ENCODE peak calls at places on chromosomes 7 and 10, in eight cellular contexts. One of them, this sample, is unnamed.
A peak's percentile ranks its signal among the peaks of the same experiment; 100 is the strongest.

GRCh38 chr7:156074084-156074483 is 261.8 kb upstream of the SHH start:
- DNase-seq in uterus: no peak
- DNase-seq in IMR-90: no peak
- DNase-seq in tibial artery: no peak
- DNase-seq in mesendoderm: no peak
- DNase-seq in fibroblast of lung: no peak
- DNase-seq in PC-9: no peak
- DNase-seq in HepG2: no peak
- DNase-seq in this sample: no peak

GRCh38 chr10:43284341-43284910 is 17.6 kb upstream of the RASGEF1A start:
- DNase-seq in mesendoderm: peak; percentile 77
- DNase-seq in tibial artery: no peak
- DNase-seq in HepG2: no peak
- DNase-seq in IMR-90: no peak
- DNase-seq in fibroblast of lung: no peak
- DNase-seq in uterus: no peak
- DNase-seq in PC-9: peak; percentile 46
- DNase-seq in this sample: no peak

GRCh38 chr10:93718937-93719725 is 16.7 kb upstream of the FRA10AC1 start:
- DNase-seq in PC-9: no peak
- DNase-seq in HepG2: no peak
- DNase-seq in uterus: no peak
- DNase-seq in IMR-90: no peak
- DNase-seq in fibroblast of lung: no peak
- DNase-seq in mesendoderm: peak; percentile 19
- DNase-seq in tibial artery: no peak
- DNase-seq in this sample: no peak

GRCh38 chr7:17406756-17407155 is 108.3 kb downstream of the AHR start:
- DNase-seq in uterus: no peak
- DNase-seq in mesendoderm: no peak
- DNase-seq in IMR-90: peak; percentile 22
- DNase-seq in fibroblast of lung: peak; percentile 42
- DNase-seq in tibial artery: no peak
- DNase-seq in PC-9: no peak
- DNase-seq in HepG2: no peak
- DNase-seq in this sample: no peak

GRCh38 chr10:96789571-96790108 is 42.5 kb upstream of the LCOR start:
- DNase-seq in mesendoderm: peak; percentile 55
- DNase-seq in HepG2: no peak
- DNase-seq in fibroblast of lung: no peak
- DNase-seq in tibial artery: no peak
- DNase-seq in PC-9: no peak
- DNase-seq in uterus: no peak
- DNase-seq in IMR-90: no peak
- DNase-seq in this sample: no peak

GRCh38 chr10:75352650-75353049 is 48.9 kb downstream of the ZNF503 start:
- DNase-seq in PC-9: no peak
- DNase-seq in uterus: no peak
- DNase-seq in tibial artery: no peak
- DNase-seq in mesendoderm: no peak
- DNase-seq in IMR-90: peak; percentile 41
- DNase-seq in HepG2: peak; percentile 47
- DNase-seq in fibroblast of lung: peak; percentile 26
- DNase-seq in this sample: no peak

GRCh38 chr7:24025094-24025493 is 258.9 kb upstream of the NPY start:
- DNase-seq in fibroblast of lung: peak; percentile 44
- DNase-seq in PC-9: no peak
- DNase-seq in IMR-90: peak; percentile 8
- DNase-seq in uterus: no peak
- DNase-seq in mesendoderm: peak; percentile 29
- DNase-seq in tibial artery: no peak
- DNase-seq in HepG2: no peak
- DNase-seq in this sample: no peak

GRCh38 chr7:148715027-148715426 is 16.3 kb downstream of the CUL1 start:
- DNase-seq in mesendoderm: no peak
- DNase-seq in IMR-90: no peak
- DNase-seq in uterus: no peak
- DNase-seq in fibroblast of lung: no peak
- DNase-seq in PC-9: no peak
- DNase-seq in tibial artery: no peak
- DNase-seq in HepG2: no peak
- DNase-seq in this sample: no peak

GRCh38 chr10:4407783-4408182 is 418.2 kb upstream of the AKR1E2 start:
- DNase-seq in IMR-90: peak; percentile 85
- DNase-seq in fibroblast of lung: peak; percentile 50
- DNase-seq in PC-9: no peak
- DNase-seq in HepG2: no peak
- DNase-seq in tibial artery: no peak
- DNase-seq in mesendoderm: peak; percentile 11
- DNase-seq in uterus: no peak
- DNase-seq in this sample: no peak

GRCh38 chr7:99008181-99008631 is 129.9 kb downstream of the TRRAP start:
- DNase-seq in fibroblast of lung: no peak
- DNase-seq in mesendoderm: no peak
- DNase-seq in HepG2: no peak
- DNase-seq in PC-9: no peak
- DNase-seq in IMR-90: no peak
- DNase-seq in tibial artery: peak; percentile 55
- DNase-seq in uterus: no peak
- DNase-seq in this sample: no peak

GRCh38 chr10:28432210-28432676 is 100.7 kb upstream of the WAC start:
- DNase-seq in tibial artery: peak; percentile 70
- DNase-seq in fibroblast of lung: peak; percentile 66
- DNase-seq in mesendoderm: peak; percentile 89
- DNase-seq in uterus: peak; percentile 23
- DNase-seq in HepG2: peak; percentile 66
- DNase-seq in PC-9: peak; percentile 45
- DNase-seq in IMR-90: peak; percentile 75
- DNase-seq in this sample: peak; percentile 22

GRCh38 chr7:102874166-102874829 is 38.5 kb upstream of the LRRC17 start:
- DNase-seq in PC-9: peak; percentile 29
- DNase-seq in fibroblast of lung: peak; percentile 99
- DNase-seq in IMR-90: peak; percentile 94
- DNase-seq in HepG2: peak; percentile 73
- DNase-seq in tibial artery: no peak
- DNase-seq in mesendoderm: no peak
- DNase-seq in uterus: no peak
- DNase-seq in this sample: no peak

GRCh38 chr10:73628405-73628804 is 12.9 kb downstream of the MYOZ1 start:
- DNase-seq in IMR-90: no peak
- DNase-seq in fibroblast of lung: no peak
- DNase-seq in mesendoderm: no peak
- DNase-seq in uterus: no peak
- DNase-seq in HepG2: no peak
- DNase-seq in PC-9: no peak
- DNase-seq in tibial artery: no peak
- DNase-seq in this sample: no peak

GRCh38 chr7:30796105-30796869 is 25.1 kb downstream of the MINDY4 start:
- DNase-seq in IMR-90: peak; percentile 85
- DNase-seq in uterus: no peak
- DNase-seq in tibial artery: no peak
- DNase-seq in mesendoderm: no peak
- DNase-seq in PC-9: no peak
- DNase-seq in HepG2: no peak
- DNase-seq in fibroblast of lung: peak; percentile 67
- DNase-seq in this sample: no peak

GRCh38 chr10:34967411-34967880 is 122.7 kb downstream of the CUL2 start:
- DNase-seq in PC-9: no peak
- DNase-seq in mesendoderm: no peak
- DNase-seq in fibroblast of lung: peak; percentile 95
- DNase-seq in tibial artery: peak; percentile 65
- DNase-seq in HepG2: no peak
- DNase-seq in IMR-90: peak; percentile 38
- DNase-seq in uterus: peak; percentile 34
- DNase-seq in this sample: no peak

GRCh38 chr7:33776791-33777190 is 128.5 kb upstream of the BMPER start:
- DNase-seq in uterus: no peak
- DNase-seq in IMR-90: peak; percentile 71
- DNase-seq in mesendoderm: no peak
- DNase-seq in HepG2: no peak
- DNase-seq in tibial artery: no peak
- DNase-seq in fibroblast of lung: peak; percentile 51
- DNase-seq in PC-9: no peak
- DNase-seq in this sample: no peak

GRCh38 chr10:124086787-124087671 is 6.4 kb downstream of the CHST15 start:
- DNase-seq in fibroblast of lung: no peak
- DNase-seq in mesendoderm: no peak
- DNase-seq in PC-9: no peak
- DNase-seq in IMR-90: no peak
- DNase-seq in tibial artery: no peak
- DNase-seq in HepG2: no peak
- DNase-seq in uterus: no peak
- DNase-seq in this sample: no peak
- H3K4me1 ChIP-seq in fibroblast of lung: no peaks in the 10 kb centered on the region
- H3K4me1 ChIP-seq in mesendoderm: no peaks in the 10 kb centered on the region
- H3K4me1 ChIP-seq in PC-9: peaks cover 11% of the 10 kb centered on the region
- H3K4me1 ChIP-seq in IMR-90: no peaks in the 10 kb centered on the region
- H3K4me1 ChIP-seq in tibial artery: peaks cover 67% of the 10 kb centered on the region
- H3K4me1 ChIP-seq in HepG2: peaks cover 75% of the 10 kb centered on the region
- H3K4me1 ChIP-seq in uterus: no peaks in the 10 kb centered on the region
- H3K4me1 ChIP-seq in this sample: no peaks in the 10 kb centered on the region

GRCh38 chr10:100006241-100006886 is 3.4 kb downstream of the DNMBP start:
- DNase-seq in PC-9: peak; percentile 31
- DNase-seq in HepG2: peak; percentile 57
- DNase-seq in mesendoderm: peak; percentile 69
- DNase-seq in fibroblast of lung: peak; percentile 98
- DNase-seq in IMR-90: peak; percentile 97
- DNase-seq in tibial artery: no peak
- DNase-seq in uterus: peak; percentile 28
- DNase-seq in this sample: no peak
- H3K4me1 ChIP-seq in PC-9: peaks cover 45% of the 10 kb centered on the region
- H3K4me1 ChIP-seq in HepG2: peaks cover 54% of the 10 kb centered on the region
- H3K4me1 ChIP-seq in mesendoderm: peaks cover 2% of the 10 kb centered on the region
- H3K4me1 ChIP-seq in fibroblast of lung: peaks cover 25% of the 10 kb centered on the region
- H3K4me1 ChIP-seq in IMR-90: peaks cover 17% of the 10 kb centered on the region
- H3K4me1 ChIP-seq in tibial artery: peaks cover 20% of the 10 kb centered on the region
- H3K4me1 ChIP-seq in uterus: peaks cover 18% of the 10 kb centered on the region
- H3K4me1 ChIP-seq in this sample: peaks cover 19% of the 10 kb centered on the region

DNA sequence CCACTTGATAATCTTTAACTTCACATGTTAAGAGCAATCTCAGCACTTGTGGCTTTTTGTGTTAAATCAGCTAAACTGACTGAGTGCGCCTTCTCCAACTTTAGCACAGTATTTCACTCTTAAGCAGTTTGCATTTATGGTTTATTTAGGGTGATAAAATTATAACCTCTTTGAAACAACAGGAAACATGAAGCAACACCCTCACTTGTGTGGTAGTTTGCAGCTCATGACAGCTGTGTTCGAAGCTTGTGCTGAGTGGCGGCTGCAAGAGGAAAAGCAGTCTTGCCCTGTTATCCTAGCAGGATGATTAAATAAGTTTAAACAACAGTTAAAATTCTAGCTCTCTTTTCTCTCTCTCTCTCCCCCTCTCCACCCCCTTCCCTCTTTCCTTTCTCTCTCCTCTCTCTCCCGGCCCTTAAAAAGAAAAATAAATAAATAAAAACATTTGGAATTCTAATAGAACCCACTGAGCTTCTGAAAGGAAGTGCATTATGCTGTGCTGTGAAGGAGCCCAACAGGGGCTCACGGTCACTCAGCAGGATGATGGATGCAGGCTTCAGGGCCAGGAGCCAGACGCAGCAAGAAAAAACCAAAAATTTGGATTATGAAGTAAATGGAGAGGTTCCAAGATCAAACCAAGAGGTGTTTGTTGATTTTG is 25.2 kb downstream of the OGDH start:
- DNase-seq in uterus: no peak
- DNase-seq in IMR-90: peak; percentile 49
- DNase-seq in HepG2: no peak
- DNase-seq in fibroblast of lung: peak; percentile 31
- DNase-seq in tibial artery: no peak
- DNase-seq in mesendoderm: no peak
- DNase-seq in PC-9: no peak
- DNase-seq in this sample: peak; percentile 82
- H3K4me1 ChIP-seq in uterus: no peaks in the 10 kb centered on the region
- H3K4me1 ChIP-seq in IMR-90: peaks cover 27% of the 10 kb centered on the region
- H3K4me1 ChIP-seq in HepG2: peaks cover 28% of the 10 kb centered on the region
- H3K4me1 ChIP-seq in fibroblast of lung: peaks cover 14% of the 10 kb centered on the region
- H3K4me1 ChIP-seq in tibial artery: peaks cover 12% of the 10 kb centered on the region
- H3K4me1 ChIP-seq in mesendoderm: no peaks in the 10 kb centered on the region
- H3K4me1 ChIP-seq in PC-9: peaks cover 36% of the 10 kb centered on the region
- H3K4me1 ChIP-seq in this sample: peaks cover 89% of the 10 kb centered on the region

DNA sequence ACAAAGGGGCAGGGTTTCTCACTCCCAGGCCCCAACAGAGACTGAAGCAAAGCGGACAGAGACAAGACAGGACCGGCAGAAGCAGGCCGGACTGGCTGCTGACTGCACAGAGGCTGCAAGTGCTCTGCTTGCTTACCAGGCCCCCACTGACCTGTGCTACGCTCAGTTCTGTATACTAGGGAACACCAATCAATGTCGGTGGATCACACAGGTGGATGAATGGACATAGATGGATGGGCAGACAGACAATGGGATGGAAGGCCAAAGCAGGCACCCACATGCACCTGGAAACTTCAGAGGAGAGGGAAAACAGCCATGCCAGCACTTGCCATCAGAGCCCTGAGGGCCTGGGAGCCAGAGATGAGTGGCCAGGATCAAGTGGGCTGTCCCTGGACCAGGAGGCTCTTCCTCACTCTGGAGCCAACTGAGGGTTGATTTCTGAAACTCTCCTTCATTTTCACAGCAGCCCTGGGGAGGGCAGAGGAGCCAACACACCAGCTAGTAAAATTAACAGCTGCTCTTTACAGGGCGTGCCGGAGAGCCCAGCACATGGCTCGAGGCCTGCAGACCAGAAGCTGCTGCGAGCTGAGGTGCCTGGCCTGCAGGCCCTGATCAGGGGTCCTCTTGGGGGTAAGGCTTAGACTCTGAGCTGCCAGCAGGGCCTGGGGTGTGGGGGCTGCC is 243.6 kb downstream of the KCNMA1 start:
- DNase-seq in mesendoderm: no peak
- DNase-seq in fibroblast of lung: no peak
- DNase-seq in PC-9: no peak
- DNase-seq in IMR-90: no peak
- DNase-seq in HepG2: no peak
- DNase-seq in uterus: no peak
- DNase-seq in tibial artery: no peak
- DNase-seq in this sample: no peak
- H3K4me1 ChIP-seq in mesendoderm: no peaks in the 10 kb centered on the region
- H3K4me1 ChIP-seq in fibroblast of lung: peaks cover 36% of the 10 kb centered on the region
- H3K4me1 ChIP-seq in PC-9: peaks cover 40% of the 10 kb centered on the region
- H3K4me1 ChIP-seq in IMR-90: peaks cover 29% of the 10 kb centered on the region
- H3K4me1 ChIP-seq in HepG2: no peaks in the 10 kb centered on the region
- H3K4me1 ChIP-seq in uterus: peaks cover 7% of the 10 kb centered on the region
- H3K4me1 ChIP-seq in tibial artery: peaks cover 61% of the 10 kb centered on the region
- H3K4me1 ChIP-seq in this sample: no peaks in the 10 kb centered on the region

DNA sequence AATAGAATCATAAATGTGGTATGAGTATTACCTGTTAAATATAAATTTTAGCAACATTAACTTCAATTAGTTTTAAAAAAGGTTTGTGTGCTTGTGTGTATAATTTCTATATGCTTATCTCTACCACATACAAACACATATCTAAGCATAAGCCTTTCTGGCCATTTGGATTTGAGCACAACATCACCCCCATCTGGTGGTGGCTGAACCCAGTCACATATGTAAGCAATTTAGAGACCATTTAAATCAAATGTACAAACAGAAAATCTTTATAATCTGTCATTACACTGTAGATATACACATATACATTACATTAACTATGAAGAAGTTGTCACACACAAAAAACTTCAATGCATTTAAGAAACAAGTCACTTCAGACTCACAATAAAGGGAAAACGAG is 31.7 kb downstream of the GPR22 start:
- DNase-seq in HepG2: peak; percentile 36
- DNase-seq in IMR-90: peak; percentile 41
- DNase-seq in PC-9: no peak
- DNase-seq in mesendoderm: peak; percentile 58
- DNase-seq in fibroblast of lung: peak; percentile 15
- DNase-seq in tibial artery: no peak
- DNase-seq in uterus: no peak
- DNase-seq in this sample: peak; percentile 7
- H3K4me1 ChIP-seq in HepG2: peaks cover 5% of the 10 kb centered on the region
- H3K4me1 ChIP-seq in IMR-90: peaks cover 3% of the 10 kb centered on the region
- H3K4me1 ChIP-seq in PC-9: peaks cover 24% of the 10 kb centered on the region
- H3K4me1 ChIP-seq in mesendoderm: no peaks in the 10 kb centered on the region
- H3K4me1 ChIP-seq in fibroblast of lung: no peaks in the 10 kb centered on the region
- H3K4me1 ChIP-seq in tibial artery: peaks cover 7% of the 10 kb centered on the region
- H3K4me1 ChIP-seq in uterus: no peaks in the 10 kb centered on the region
- H3K4me1 ChIP-seq in this sample: no peaks in the 10 kb centered on the region